ENCODE peak calls at places on chromosomes 3 and 15, in five cellular contexts. O is brain microvascular endothelial cell; J is CD8-positive, alpha-beta T cell; K is thoracic aorta; H is upper lobe of right lung. V is an unnamed sample.

GRCh38 chr3:186365202-186365974 is 3.4 kb upstream of the DGKG start:
- DNase-seq in O (peak; percentile 22), J (no peak), K (peak; percentile 51), H (no peak), V (no peak)

GRCh38 chr3:124217542-124217941 is 225.6 kb upstream of the ROPN1 start:
- DNase-seq in O (peak; percentile 71), J (no peak), K (no peak), H (no peak), V (no peak)

GRCh38 chr3:186414735-186415419 is 52.8 kb upstream of the DGKG start:
- DNase-seq in O (peak; percentile 63), J (no peak), K (no peak), H (no peak), V (no peak)

GRCh38 chr3:176514297-176514696 is 683.0 kb downstream of the TBL1XR1 start:
- DNase-seq in O (peak; percentile 41), J (no peak), K (no peak), H (no peak), V (no peak)

GRCh38 chr3:120172070-120172469 is 77.8 kb upstream of the GSK3B start:
- DNase-seq in O (no peak), J (no peak), K (peak; percentile 50), H (no peak), V (no peak)

GRCh38 chr3:180594631-180595348 is 7.2 kb upstream of the TTC14 start:
- DNase-seq in O (no peak), J (no peak), K (no peak), H (no peak), V (no peak)

GRCh38 chr3:73018298-73018697 is 21.7 kb downstream of the PPP4R2 start:
- DNase-seq in O (no peak), J (no peak), K (no peak), H (no peak), V (no peak)

GRCh38 chr3:53158700-53159414 is 2.2 kb upstream of the PRKCD start:
- DNase-seq in O (no peak), J (no peak), K (no peak), H (no peak), V (no peak)

GRCh38 chr15:90749754-90750153 is 32.6 kb downstream of the BLM start:
- DNase-seq in O (no peak), J (no peak), K (no peak), H (no peak), V (no peak)

GRCh38 chr15:73948396-73948795 is 22.1 kb downstream of the LOXL1 start:
- DNase-seq in O (no peak), J (no peak), K (no peak), H (peak; percentile 6), V (no peak)

GRCh38 chr3:152309031-152309430 is 40.3 kb downstream of the MBNL1 start:
- DNase-seq in O (no peak), J (no peak), K (no peak), H (no peak), V (no peak)

GRCh38 chr3:116920836-116921596 is 211.4 kb downstream of the TUSC7 start:
- DNase-seq in O (peak; percentile 9), J (no peak), K (no peak), H (no peak), V (no peak)

GRCh38 chr15:89017370-89018066 is 70.7 kb upstream of the ABHD2 start:
- DNase-seq in O (peak; percentile 71), J (peak; percentile 71), K (peak; percentile 72), H (peak; percentile 85), V (no peak)

GRCh38 chr3:178671261-178672191 is 135.3 kb downstream of the KCNMB2 start:
- DNase-seq in O (peak; percentile 53), J (no peak), K (no peak), H (no peak), V (no peak)

GRCh38 chr3:186514296-186515002 is 29.7 kb downstream of the CRYGS start:
- DNase-seq in O (no peak), J (no peak), K (no peak), H (no peak), V (no peak)

GRCh38 chr15:48084759-48085420 is 35.9 kb upstream of the SLC24A5 start:
- DNase-seq in O (peak; percentile 65), J (no peak), K (no peak), H (no peak), V (no peak)

GRCh38 chr15:48087844-48088243 is 32.9 kb upstream of the SLC24A5 start:
- DNase-seq in O (no peak), J (no peak), K (no peak), H (no peak), V (no peak)

GRCh38 chr15:48089664-48090063 is 31.1 kb upstream of the SLC24A5 start:
- DNase-seq in O (no peak), J (no peak), K (no peak), H (no peak), V (no peak)

GRCh38 chr15:48086162-48086561 is 34.6 kb upstream of the SLC24A5 start:
- DNase-seq in O (no peak), J (no peak), K (no peak), H (no peak), V (no peak)

DNA sequence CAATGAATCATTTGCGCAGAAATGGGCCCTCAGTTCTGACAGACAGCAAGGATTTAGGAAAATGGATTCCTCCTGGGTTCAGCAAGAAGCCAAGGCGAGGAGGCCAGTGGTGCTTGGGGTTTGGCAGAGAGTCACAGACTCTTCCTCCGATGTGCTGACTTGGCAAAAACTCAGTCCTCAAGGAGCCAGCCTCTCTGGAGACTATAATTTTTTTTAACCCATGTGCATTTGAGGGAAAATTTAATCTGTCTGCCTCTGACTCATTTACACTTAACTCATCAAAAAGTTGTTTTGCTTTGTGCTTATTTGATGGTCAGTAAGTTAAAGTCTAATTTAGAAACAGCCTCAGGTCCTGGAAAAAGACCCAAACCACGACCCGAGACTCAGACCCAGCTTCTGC is 34.2 kb upstream of the SLC24A5 start:
- DNase-seq in O (no peak), J (no peak), K (no peak), H (no peak), V (no peak)
- TF ChIP-seq CTCF in O (no peak), J (no peak), K (no peak), H (no peak), V (no peak)

GRCh38 chr3:184583345-184584000 is 21.9 kb downstream of the EPHB3 start:
- DNase-seq in O (no peak), J (no peak), K (no peak), H (no peak), V (no peak)

GRCh38 chr3:184582583-184582982 is 21.0 kb downstream of the EPHB3 start:
- DNase-seq in O (peak; percentile 65), J (no peak), K (no peak), H (no peak), V (no peak)

GRCh38 chr3:184585545-184585944 is 24.0 kb downstream of the EPHB3 start:
- DNase-seq in O (no peak), J (no peak), K (no peak), H (no peak), V (no peak)

GRCh38 chr3:184582998-184583344 is 21.4 kb downstream of the EPHB3 start:
- DNase-seq in O (no peak), J (no peak), K (no peak), H (no peak), V (no peak)

DNA sequence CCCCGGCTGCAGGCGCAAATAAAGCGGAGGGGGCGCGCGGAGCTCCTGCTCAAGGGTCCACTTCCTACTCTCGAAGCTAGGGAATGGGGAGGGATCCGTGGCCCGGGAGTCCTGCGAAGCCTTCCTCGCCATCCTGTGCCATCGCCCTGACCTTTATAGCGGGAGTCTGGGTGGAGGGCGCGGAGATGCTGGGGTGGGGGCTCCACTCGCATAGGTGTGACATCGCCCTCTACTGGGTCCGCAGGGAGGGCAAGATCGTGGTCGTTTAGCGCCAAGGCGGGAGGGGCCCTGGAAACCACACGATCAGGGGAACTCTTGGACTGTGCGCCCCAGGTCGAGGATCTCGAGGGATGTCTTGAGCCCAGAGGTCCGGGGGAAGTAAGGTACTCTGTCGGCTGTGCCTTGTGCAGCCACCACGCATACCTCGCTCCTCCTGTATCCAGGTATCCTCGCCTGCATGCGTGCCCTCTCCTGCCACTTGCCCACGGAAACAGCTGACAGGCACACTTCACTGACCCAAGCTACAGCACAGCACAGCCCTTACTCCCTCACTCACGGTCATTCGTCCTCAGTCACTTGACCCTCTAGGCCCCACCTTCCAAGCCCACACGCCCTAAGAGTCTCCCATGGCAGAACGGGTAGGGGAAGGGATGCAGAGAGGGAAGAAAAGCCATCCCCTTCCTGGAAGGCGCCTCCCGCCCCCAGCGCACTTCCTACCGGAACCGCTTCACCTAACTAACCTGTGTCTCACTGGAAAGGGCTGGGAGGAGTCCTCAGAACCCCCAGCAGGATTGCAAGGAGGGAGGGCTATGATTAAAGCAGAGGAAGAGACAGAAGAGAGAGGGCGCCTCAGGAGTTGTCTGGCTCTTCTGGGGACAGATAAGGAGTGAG is 22.7 kb downstream of the EPHB3 start:
- DNase-seq in O (no peak), J (no peak), K (no peak), H (no peak), V (no peak)
- TF ChIP-seq CTCF in O (peak; percentile 54), J (no peak), K (no peak), H (peak; percentile 18), V (peak; percentile 17)

DNA sequence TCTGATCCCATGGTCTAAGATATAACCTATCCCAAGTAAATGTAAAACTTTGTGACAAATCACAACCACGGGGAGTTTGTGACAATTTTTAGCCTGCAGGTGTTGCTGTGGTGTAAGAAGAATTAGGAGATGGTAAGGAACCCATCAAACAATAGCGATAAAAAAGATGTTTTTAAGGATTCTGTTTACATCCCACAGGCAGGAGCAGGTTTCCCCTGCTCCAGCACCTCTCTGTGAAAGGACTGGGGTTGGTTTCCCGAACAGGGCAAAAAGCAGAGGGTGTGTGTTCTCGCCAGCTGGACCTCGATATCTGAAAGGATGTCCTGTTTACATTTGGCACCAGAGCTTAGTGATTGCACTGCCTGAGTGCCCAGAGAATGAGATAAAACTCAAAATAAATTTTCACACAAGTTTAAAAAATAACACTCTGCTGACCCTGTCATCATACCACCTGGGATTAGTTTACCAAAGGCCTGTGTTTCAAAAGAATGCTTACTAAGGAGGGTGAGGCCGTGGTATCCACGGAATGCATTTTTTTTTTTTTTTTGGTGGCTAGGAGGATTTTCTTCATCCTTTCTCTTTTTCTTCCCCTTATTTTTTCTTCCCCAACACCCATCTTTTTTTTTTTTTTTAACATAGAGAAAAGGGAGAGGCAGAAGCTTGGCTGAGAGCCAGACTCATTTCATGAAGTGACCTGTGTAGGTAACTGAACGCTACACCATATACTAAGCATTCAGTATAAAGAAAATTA is 151.8 kb upstream of the DPH6 start:
- DNase-seq in O (peak; percentile 47), J (no peak), K (no peak), H (no peak), V (no peak)
- TF ChIP-seq CTCF in O (no peak), J (no peak), K (no peak), H (peak; percentile 13), V (no peak)

DNA sequence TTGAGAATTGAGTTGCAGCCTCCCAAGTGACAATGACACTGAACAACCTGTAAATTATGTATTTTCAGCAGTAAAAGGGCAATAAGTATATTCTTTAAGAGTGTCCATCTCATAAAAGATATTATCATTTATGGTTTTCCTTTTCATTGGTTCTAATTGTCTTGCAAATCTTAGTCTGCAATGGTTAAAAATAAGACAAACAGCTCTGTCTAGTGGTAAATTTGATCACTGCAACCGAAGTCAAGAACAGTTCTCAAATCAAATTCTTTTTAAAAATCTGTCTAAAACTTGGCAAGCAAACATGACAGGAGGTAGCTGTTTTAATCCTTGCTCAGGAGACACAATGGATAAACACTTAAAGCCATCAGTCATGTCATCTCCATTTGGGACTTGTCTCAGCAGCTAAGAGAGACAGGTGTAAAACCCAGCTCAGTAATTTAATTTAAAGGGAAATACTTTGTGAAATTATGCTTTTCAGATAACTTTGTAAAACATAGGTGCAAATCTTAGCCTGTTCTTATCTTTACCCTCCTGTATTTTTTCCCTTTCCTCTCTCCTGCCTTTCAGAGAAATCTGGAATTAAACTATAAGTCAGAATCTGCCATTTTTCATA is 150.3 kb upstream of the ARHGEF26 start:
- DNase-seq in O (peak; percentile 31), J (no peak), K (no peak), H (no peak), V (no peak)
- TF ChIP-seq CTCF in O (peak; percentile 50), J (no peak), K (peak; percentile 27), H (peak; percentile 44), V (peak; percentile 67)

V was measured in D721Med.